ENCODE peak calls at places on chromosomes 6 and 20, in six cellular contexts. Q is RWPE1; K is D341Med; V is stimulated activated CD4-positive, alpha-beta T cell treated with anti-CD3 and anti-CD28 coated beads, Interleukin-4, amount 100 ng/mL, for 48 hours; A is EH; C is activated naive CD8-positive, alpha-beta T cell treated with anti-CD3 and anti-CD28 coated beads, Interleukin-2, amount 50 U/mL, for 24 hours. R is an unnamed sample.

GRCh38 chr20:38061109-38061508 is 27.6 kb downstream of the RPRD1B start:
- DNase-seq in C (no peak), V (no peak), Q (no peak), K (no peak), A (no peak), R (no peak)

GRCh38 chr6:84137051-84137375 is 90.4 kb downstream of the CEP162 start:
- DNase-seq in V (no peak), A (peak; percentile 34), Q (no peak), C (no peak), K (peak; percentile 16), R (no peak)

GRCh38 chr6:158502593-158502950 is 57.3 kb upstream of the TMEM181 start:
- DNase-seq in V (no peak), Q (no peak), K (no peak), A (no peak), C (no peak), R (no peak)

GRCh38 chr20:64109390-64109747 is 2.0 kb upstream of the NPBWR2 start:
- DNase-seq in K (no peak), A (no peak), Q (no peak), C (no peak), V (no peak), R (no peak)

GRCh38 chr6:159608961-159609673 is 83.9 kb downstream of the SOD2 start:
- DNase-seq in K (peak; percentile 52), A (peak; percentile 40), V (no peak), C (no peak), Q (peak; percentile 48), R (peak; percentile 66)

GRCh38 chr6:35086636-35087360 is 54.3 kb downstream of the TCP11 start:
- DNase-seq in C (no peak), A (no peak), K (no peak), Q (no peak), V (no peak), R (no peak)

GRCh38 chr6:141685416-141685815 is 447.3 kb upstream of the GJE1 start:
- DNase-seq in A (peak; percentile 25), C (no peak), V (no peak), Q (no peak), K (no peak), R (no peak)

GRCh38 chr6:42532038-42532669 is 31.7 kb upstream of the UBR2 start:
- DNase-seq in Q (peak; percentile 69), K (peak; percentile 58), V (no peak), C (no peak), A (peak; percentile 75), R (peak; percentile 60)

GRCh38 chr6:87606199-87606598 is 16.3 kb downstream of the ORC3 start:
- DNase-seq in C (no peak), Q (no peak), A (no peak), K (no peak), V (no peak), R (no peak)

GRCh38 chr20:41169791-41170351 is 32.5 kb downstream of the PLCG1 start:
- DNase-seq in Q (peak; percentile 74), A (peak; percentile 76), C (no peak), K (no peak), V (no peak), R (no peak)

GRCh38 chr20:36153754-36154695 is 515 bp upstream of the EPB41L1 start:
- DNase-seq in Q (peak; percentile 88), V (peak; percentile 32), K (peak; percentile 94), A (peak; percentile 83), C (peak; percentile 33), R (peak; percentile 33)

GRCh38 chr20:1327241-1327653 is 1.7 kb downstream of the SDCBP2 start:
- DNase-seq in Q (no peak), K (no peak), A (peak; percentile 61), C (no peak), V (no peak), R (no peak)

GRCh38 chr6:34537922-34538550 is 18.1 kb downstream of the SPDEF start:
- DNase-seq in A (no peak), Q (no peak), V (no peak), K (no peak), C (no peak), R (no peak)

GRCh38 chr20:62244644-62245108 is 6.4 kb downstream of the OSBPL2 start:
- DNase-seq in V (no peak), Q (no peak), C (no peak), A (no peak), K (no peak), R (no peak)

GRCh38 chr20:14604143-14604542 is 266.7 kb upstream of the FLRT3 start:
- DNase-seq in V (no peak), A (no peak), Q (no peak), C (no peak), K (no peak), R (no peak)

GRCh38 chr20:45362804-45363610 is at the start of gene SYS1:
- DNase-seq in A (peak; percentile 99), C (peak; percentile 99), K (peak; percentile 97), Q (peak; percentile 100), V (peak; percentile 98), R (peak; percentile 98)

GRCh38 chr6:53294095-53294494 is 54.7 kb downstream of the ELOVL5 start:
- DNase-seq in Q (no peak), A (peak; percentile 28), K (peak; percentile 57), V (no peak), C (no peak), R (peak; percentile 16)

GRCh38 chr6:26544473-26544872 is 6.3 kb downstream of the HMGN4 start:
- DNase-seq in K (no peak), Q (no peak), A (no peak), C (no peak), V (no peak), R (no peak)

GRCh38 chr6:35808688-35809087 is 3.5 kb downstream of the LHFPL5 start:
- DNase-seq in K (no peak), V (no peak), A (no peak), Q (peak; percentile 12), C (no peak), R (no peak)

GRCh38 chr20:2455771-2456497 is 14.7 kb downstream of the SNRPB start:
- DNase-seq in Q (no peak), C (no peak), A (no peak), K (no peak), V (no peak), R (no peak)

GRCh38 chr6:90284236-90284744 is 12.4 kb downstream of the BACH2 start:
- DNase-seq in K (no peak), Q (peak; percentile 92), C (peak; percentile 64), V (peak; percentile 50), A (peak; percentile 85), R (no peak)

GRCh38 chr6:161319231-161319630 is 45.4 kb upstream of the AGPAT4 start:
- DNase-seq in Q (no peak), V (no peak), K (no peak), C (no peak), A (no peak), R (no peak)

R was measured in germinal center.